ENCODE peak calls at places on chromosomes 3 and 15, in seven cellular contexts. C, D, Z, Q, U, G and N are unnamed samples. For H3K27me3, the result is how much of the 10 kb centered on the place peaks cover.

GRCh38 chr3:140505876-140506275 is 172.0 kb upstream of the TRIM42 start:
- DNase-seq in C (no peak), Q (no peak), U (no peak), Z (no peak), D (no peak), G (no peak), N (no peak)

GRCh38 chr3:52041118-52041847 is 15.1 kb downstream of the DUSP7 start:
- DNase-seq in D (no peak), G (no peak), C (no peak), Z (peak), U (no peak), Q (no peak), N (no peak)

GRCh38 chr3:185176756-185177359 is 24.0 kb upstream of the C3orf70 start:
- DNase-seq in Z (peak), G (no peak), U (peak), C (peak), Q (no peak), D (no peak), N (no peak)

GRCh38 chr15:101504866-101505609 is 15.5 kb upstream of the PCSK6 start:
- DNase-seq in Q (no peak), C (no peak), D (no peak), U (no peak), G (no peak), Z (no peak), N (no peak)

GRCh38 chr3:46484911-46485696 is 12.7 kb upstream of the RTP3 start:
- DNase-seq in D (no peak), Z (no peak), U (no peak), C (no peak), G (no peak), Q (no peak), N (no peak)

GRCh38 chr3:15815696-15816095 is 17.9 kb upstream of the ANKRD28 start:
- DNase-seq in Q (no peak), D (peak), U (no peak), G (no peak), Z (no peak), C (no peak), N (no peak)

GRCh38 chr15:79635149-79635771 is 203.1 kb downstream of the MINAR1 start:
- DNase-seq in Q (no peak), U (no peak), D (no peak), G (no peak), C (no peak), Z (no peak), N (no peak)

GRCh38 chr15:97521894-97522293 is 438.6 kb upstream of the ARRDC4 start:
- DNase-seq in C (no peak), G (no peak), Z (no peak), U (no peak), Q (peak), D (no peak), N (no peak)

GRCh38 chr15:92077353-92078080 is 224.0 kb downstream of the SLCO3A1 start:
- DNase-seq in G (no peak), Z (peak), D (no peak), Q (peak), U (peak), C (peak), N (no peak)

GRCh38 chr15:44971036-44971435 is 14.5 kb downstream of the TERB2 start:
- DNase-seq in U (no peak), D (no peak), C (no peak), Z (no peak), Q (no peak), G (no peak), N (no peak)

GRCh38 chr15:41332788-41333527 is at the start of gene NUSAP1:
- DNase-seq in D (no peak), G (no peak), Q (no peak), U (no peak), C (no peak), Z (no peak), N (no peak)

GRCh38 chr15:69116391-69116790 is 44.0 kb upstream of the GLCE start:
- DNase-seq in D (no peak), U (no peak), C (no peak), Q (no peak), Z (peak), G (no peak), N (no peak)

GRCh38 chr3:22263042-22263441 is 512.0 kb upstream of the ZNF385D start:
- DNase-seq in Q (no peak), D (no peak), G (no peak), C (no peak), Z (no peak), U (no peak), N (no peak)

GRCh38 chr3:88141458-88142083 is 8.2 kb upstream of the C3orf38 start:
- DNase-seq in D (no peak), U (no peak), Q (no peak), Z (no peak), G (no peak), C (no peak), N (no peak)

GRCh38 chr15:69579950-69580618 is 127.5 kb downstream of the RPLP1 start:
- DNase-seq in Z (no peak), C (no peak), U (no peak), G (no peak), D (no peak), Q (no peak), N (no peak)

GRCh38 chr3:125055913-125056705 is at the start of gene HEG1:
- DNase-seq in Q (peak), C (peak), D (no peak), U (peak), G (no peak), Z (peak), N (no peak)

GRCh38 chr3:10164546-10165393 is at the start of gene IRAK2:
- DNase-seq in Q (peak), G (no peak), Z (peak), C (peak), D (no peak), U (peak), N (no peak)

GRCh38 chr3:52405601-52406115 is 39.2 kb downstream of the SEMA3G start:
- DNase-seq in C (no peak), D (no peak), Q (no peak), U (no peak), G (no peak), Z (no peak), N (no peak)

GRCh38 chr3:12780776-12781175 is 15.7 kb upstream of the CAND2 start:
- DNase-seq in G (no peak), D (peak), C (no peak), U (no peak), Q (no peak), Z (no peak), N (no peak)

GRCh38 chr3:165852150-165852549 is 14.9 kb upstream of the BCHE start:
- DNase-seq in C (no peak), U (no peak), D (no peak), Q (no peak), Z (no peak), G (no peak), N (no peak)

GRCh38 chr3:45943207-45943846 is at the start of gene CXCR6:
- DNase-seq in C (no peak), Q (no peak), G (no peak), U (no peak), Z (no peak), D (no peak), N (no peak)

GRCh38 chr3:124845406-124845805 is 41.8 kb downstream of the ITGB5 start:
- DNase-seq in D (no peak), Z (no peak), C (peak), U (no peak), Q (peak), G (no peak), N (peak)

GRCh38 chr3:182909318-182910040 is 70.9 kb downstream of the DCUN1D1 start:
- DNase-seq in C (no peak), Z (peak), U (no peak), Q (no peak), D (no peak), G (no peak), N (peak)

GRCh38 chr3:111668912-111669488 is 73.9 kb upstream of the ZBED2 start:
- DNase-seq in Q (no peak), G (no peak), Z (peak), D (peak), C (no peak), U (no peak), N (no peak)

GRCh38 chr3:193662757-193663322 is 69.8 kb downstream of the OPA1 start:
- DNase-seq in C (no peak), Q (no peak), U (no peak), Z (no peak), D (no peak), G (no peak), N (no peak)

GRCh38 chr3:171162986-171163723 is 136.6 kb upstream of the SLC2A2 start:
- DNase-seq in Z (peak), U (no peak), Q (no peak), G (no peak), C (no peak), D (no peak), N (no peak)

GRCh38 chr15:71306538-71306937 is 191.3 kb downstream of the THSD4 start:
- DNase-seq in D (no peak), Q (no peak), G (no peak), U (no peak), Z (no peak), C (no peak), N (no peak)
- H3K4me3 ChIP-seq in D (no peak), Q (no peak), G (no peak), U (no peak), Z (no peak), C (no peak), N (no peak)

GRCh38 chr15:49831206-49831965 is 210.5 kb downstream of the DTWD1 start:
- DNase-seq in G (no peak), C (peak), U (no peak), D (no peak), Z (no peak), Q (peak), N (peak)

GRCh38 chr15:49827311-49827710 is 206.5 kb downstream of the DTWD1 start:
- DNase-seq in U (no peak), C (peak), Z (no peak), Q (no peak), G (no peak), D (no peak), N (no peak)

GRCh38 chr15:49826640-49827281 is 205.9 kb downstream of the DTWD1 start:
- DNase-seq in Q (no peak), Z (no peak), C (no peak), D (no peak), U (no peak), G (no peak), N (no peak)

GRCh38 chr15:49830411-49830810 is 209.6 kb downstream of the DTWD1 start:
- DNase-seq in C (no peak), D (no peak), G (no peak), U (no peak), Q (no peak), Z (peak), N (no peak)

GRCh38 chr15:49832421-49832980 is 211.7 kb downstream of the DTWD1 start:
- DNase-seq in G (no peak), C (no peak), U (no peak), Z (peak), Q (no peak), D (no peak), N (no peak)
- TF ChIP-seq CTCF in G (no peak), C (no peak), U (no peak), Z (peak), Q (no peak), D (peak), N (peak)

GRCh38 chr3:7512048-7512447 is 651.1 kb downstream of the GRM7 start:
- DNase-seq in G (no peak), Z (no peak), U (no peak), Q (no peak), D (no peak), C (no peak), N (no peak)
- H3K27me3 ChIP-seq in G (under half), Z (under half), U (under half), Q (under half), D (under half), C (under half), N (under half)

GRCh38 chr3:86937306-86937791 is 53.6 kb downstream of the VGLL3 start:
- DNase-seq in C (peak), Z (no peak), D (peak), G (no peak), U (no peak), Q (peak), N (no peak)
- H3K4me3 ChIP-seq in C (no peak), Z (no peak), D (no peak), G (no peak), U (no peak), Q (no peak), N (no peak)

GRCh38 chr15:33968224-33968623 is at the start of gene CHRM5:
- DNase-seq in U (no peak), D (no peak), Z (no peak), G (no peak), C (no peak), Q (no peak), N (no peak)

GRCh38 chr15:33964665-33965040 is 3.6 kb upstream of the CHRM5 start:
- DNase-seq in U (no peak), Z (no peak), G (no peak), D (no peak), C (no peak), Q (no peak), N (no peak)

GRCh38 chr15:33960160-33960559 is 8.1 kb upstream of the CHRM5 start:
- DNase-seq in C (no peak), Q (no peak), U (no peak), Z (no peak), D (no peak), G (no peak), N (no peak)

DNA sequence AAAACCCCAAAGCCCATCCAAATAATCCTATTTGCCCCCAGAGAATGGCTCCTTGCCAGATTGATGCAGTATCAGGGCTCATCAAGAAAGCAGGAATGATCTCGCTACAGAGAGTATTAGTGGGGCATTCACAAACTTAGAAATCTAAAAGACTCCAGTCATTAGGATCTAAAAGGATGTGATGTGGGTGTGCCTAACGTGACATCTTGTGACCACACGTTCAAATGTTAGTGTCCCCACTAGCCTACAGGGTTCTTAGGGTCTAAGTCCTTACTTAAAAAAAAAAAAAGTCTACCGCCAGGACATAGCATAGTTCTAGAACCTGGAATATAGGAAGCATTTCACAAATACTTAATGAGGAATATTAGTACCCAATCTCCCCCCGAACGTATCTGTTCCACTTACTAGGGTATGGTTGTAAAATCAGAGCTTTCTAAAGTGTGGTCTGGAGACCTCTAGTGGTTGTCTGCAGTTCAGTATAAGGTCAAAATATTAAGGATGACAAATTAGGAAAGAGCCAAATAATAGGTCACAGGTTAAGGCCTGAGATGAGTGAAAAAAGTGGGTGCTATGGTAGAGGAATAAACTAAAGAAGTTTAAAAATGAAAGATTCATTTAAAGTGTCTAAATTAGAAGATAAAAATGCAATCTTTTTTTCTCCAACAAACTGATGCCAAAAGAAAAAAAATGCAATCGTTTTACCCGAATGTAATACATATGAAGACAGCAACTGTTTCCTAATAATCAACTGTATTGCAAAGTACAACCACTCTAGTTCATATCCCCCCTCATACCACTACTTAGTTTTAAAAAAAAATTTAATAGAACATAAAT is 4.2 kb upstream of the CHRM5 start:
- DNase-seq in Z (peak), G (no peak), Q (no peak), C (no peak), U (no peak), D (no peak), N (no peak)
- TF ChIP-seq CTCF in Z (peak), G (peak), Q (peak), C (peak), U (no peak), D (peak), N (peak)